ENCODE peak calls at places on chromosomes 11 and 22, in nine cellular contexts. K, O, V, D, M, C, B, N and R are unnamed samples.

GRCh38 chr22:39592104-39593060 is 21.8 kb downstream of the CACNA1I start:
- DNase-seq in N (no peak), M (peak; percentile 93), O (no peak), B (peak; percentile 46), D (peak; percentile 86), V (no peak), K (no peak), C (no peak), R (peak; percentile 88)

GRCh38 chr11:79694368-79694767 is 253.5 kb upstream of the TENM4 start:
- DNase-seq in M (no peak), V (no peak), N (no peak), B (no peak), C (no peak), O (no peak), K (no peak), D (no peak), R (no peak)

GRCh38 chr22:45226681-45227186 is 14.0 kb downstream of the KIAA0930 start:
- DNase-seq in O (no peak), N (no peak), D (peak; percentile 30), K (no peak), C (no peak), B (no peak), M (no peak), V (peak; percentile 46), R (peak; percentile 58)

GRCh38 chr11:118060879-118061278 is 16.0 kb upstream of the TMPRSS4 start:
- DNase-seq in C (no peak), O (no peak), N (no peak), M (no peak), K (no peak), B (no peak), D (no peak), V (no peak), R (no peak)

GRCh38 chr11:19598456-19598855 is 114.2 kb upstream of the NAV2 start:
- DNase-seq in V (no peak), O (no peak), B (no peak), M (peak; percentile 77), N (no peak), K (no peak), C (no peak), D (no peak), R (peak; percentile 59)

GRCh38 chr22:27247691-27248434 is 553.7 kb downstream of the MN1 start:
- DNase-seq in K (no peak), N (no peak), V (peak; percentile 8), C (no peak), O (no peak), D (no peak), M (no peak), B (no peak), R (peak; percentile 56)

GRCh38 chr11:79768343-79768742 is 327.5 kb upstream of the TENM4 start:
- DNase-seq in B (no peak), C (no peak), O (no peak), M (no peak), V (peak; percentile 2), D (no peak), N (no peak), K (no peak), R (no peak)

GRCh38 chr11:26950260-26950719 is 43.6 kb upstream of the FIBIN start:
- DNase-seq in D (no peak), C (no peak), M (peak; percentile 73), B (no peak), N (no peak), K (no peak), O (no peak), V (no peak), R (peak; percentile 73)

GRCh38 chr22:47409501-47410275 is 647.2 kb downstream of the TBC1D22A start:
- DNase-seq in V (no peak), C (no peak), N (no peak), K (no peak), O (no peak), M (no peak), D (no peak), B (no peak), R (no peak)

GRCh38 chr22:18056161-18056666 is 21.6 kb upstream of the PEX26 start:
- DNase-seq in D (peak; percentile 75), B (peak; percentile 59), N (no peak), M (peak; percentile 78), K (no peak), O (peak; percentile 90), C (peak; percentile 43), V (peak; percentile 95), R (peak; percentile 93)

GRCh38 chr22:37985751-37986281 is 1.5 kb upstream of the SOX10 start:
- DNase-seq in V (no peak), B (no peak), K (no peak), O (peak; percentile 93), C (peak; percentile 87), D (no peak), N (no peak), M (no peak), R (peak; percentile 47)

GRCh38 chr11:18754308-18754707 is 28.3 kb upstream of the IGSF22 start:
- DNase-seq in B (no peak), C (no peak), K (no peak), M (peak; percentile 51), V (no peak), D (peak; percentile 59), O (no peak), N (no peak), R (peak; percentile 61)

GRCh38 chr11:64916040-64916847 is 765 bp downstream of the ATG2A start:
- DNase-seq in K (no peak), V (peak; percentile 63), B (no peak), N (peak; percentile 5), M (peak; percentile 49), O (no peak), C (no peak), D (no peak), R (peak; percentile 24)

GRCh38 chr11:68782711-68783110 is 31.4 kb upstream of the TESMIN start:
- DNase-seq in B (no peak), V (no peak), O (no peak), K (no peak), D (no peak), N (no peak), M (no peak), C (no peak), R (no peak)

GRCh38 chr22:46563381-46564083 is 26.1 kb upstream of the CELSR1 start:
- DNase-seq in O (no peak), N (peak; percentile 43), V (peak; percentile 74), C (no peak), K (no peak), B (peak; percentile 62), D (peak; percentile 38), M (peak; percentile 49), R (peak; percentile 25)

GRCh38 chr11:10654211-10655150 is 39.1 kb downstream of the IRAG1 start:
- DNase-seq in M (peak; percentile 56), N (peak; percentile 22), V (no peak), O (peak; percentile 40), B (peak; percentile 62), K (peak; percentile 32), C (no peak), D (peak; percentile 13), R (peak; percentile 76)